ENCODE peak calls at places on chromosomes 16 and 17, in nine cellular contexts. G, I, T, U, X, O, H, Y and L are unnamed samples.

GRCh38 chr16:27310576-27311448 is 3.0 kb upstream of the IL4R start:
- DNase-seq in G (no peak), I (no peak), T (no peak), U (no peak), X (no peak), O (no peak), H (no peak), Y (no peak), L (no peak)

GRCh38 chr16:31094424-31095120 is at the start of gene VKORC1:
- DNase-seq in G (peak; percentile 94), I (peak; percentile 98), T (peak; percentile 96), U (peak; percentile 85), X (peak; percentile 89), O (peak; percentile 83), H (peak; percentile 90), Y (peak; percentile 98), L (peak; percentile 98)

GRCh38 chr16:24853830-24854229 is 8.1 kb downstream of the SLC5A11 start:
- DNase-seq in G (peak; percentile 27), I (peak; percentile 44), T (peak; percentile 51), U (no peak), X (no peak), O (no peak), H (no peak), Y (no peak), L (no peak)

GRCh38 chr16:83615981-83616380 is 191.8 kb upstream of the HSBP1 start:
- DNase-seq in G (no peak), I (no peak), T (no peak), U (no peak), X (no peak), O (no peak), H (no peak), Y (no peak), L (no peak)

GRCh38 chr16:10003486-10003885 is 178.7 kb downstream of the GRIN2A start:
- DNase-seq in G (no peak), I (peak; percentile 25), T (no peak), U (no peak), X (no peak), O (no peak), H (no peak), Y (no peak), L (no peak)

GRCh38 chr17:79047923-79048825 is 24.2 kb downstream of the C1QTNF1 start:
- DNase-seq in G (no peak), I (no peak), T (no peak), U (no peak), X (no peak), O (no peak), H (no peak), Y (no peak), L (no peak)

GRCh38 chr16:66236301-66236700 is 130.2 kb upstream of the CDH5 start:
- DNase-seq in G (no peak), I (no peak), T (no peak), U (no peak), X (no peak), O (no peak), H (no peak), Y (no peak), L (no peak)

GRCh38 chr17:18187226-18187625 is 3.6 kb downstream of the ALKBH5 start:
- DNase-seq in G (no peak), I (no peak), T (no peak), U (no peak), X (no peak), O (no peak), H (no peak), Y (no peak), L (no peak)

GRCh38 chr16:80807916-80808315 is 3.5 kb upstream of the CDYL2 start:
- DNase-seq in G (no peak), I (no peak), T (no peak), U (no peak), X (no peak), O (no peak), H (no peak), Y (no peak), L (no peak)

GRCh38 chr17:79841369-79842135 is 2.3 kb upstream of the CBX4 start:
- DNase-seq in G (no peak), I (peak; percentile 29), T (no peak), U (no peak), X (no peak), O (no peak), H (no peak), Y (no peak), L (no peak)

GRCh38 chr16:2712546-2712945 is 7.5 kb downstream of the PRSS27 start:
- DNase-seq in G (no peak), I (no peak), T (no peak), U (no peak), X (no peak), O (no peak), H (no peak), Y (no peak), L (no peak)

GRCh38 chr16:5336898-5337297 is 239.3 kb upstream of the EEF2KMT start:
- DNase-seq in G (no peak), I (peak; percentile 51), T (no peak), U (no peak), X (no peak), O (no peak), H (no peak), Y (no peak), L (no peak)

GRCh38 chr17:48241131-48241591 is 133.6 kb downstream of the SNX11 start:
- DNase-seq in G (peak; percentile 36), I (peak; percentile 70), T (peak; percentile 70), U (no peak), X (no peak), O (no peak), H (no peak), Y (peak; percentile 84), L (no peak)

GRCh38 chr16:30526137-30526822 is at the start of gene ZNF768:
- DNase-seq in G (peak; percentile 50), I (peak; percentile 71), T (peak; percentile 85), U (peak; percentile 67), X (no peak), O (peak; percentile 15), H (no peak), Y (no peak), L (no peak)

GRCh38 chr17:7974638-7975131 is 27.7 kb upstream of the GUCY2D start:
- DNase-seq in G (no peak), I (no peak), T (no peak), U (no peak), X (no peak), O (no peak), H (no peak), Y (no peak), L (no peak)

GRCh38 chr16:12511308-12511707 is 292.4 kb downstream of the CPPED1 start:
- DNase-seq in G (no peak), I (no peak), T (no peak), U (no peak), X (no peak), O (no peak), H (no peak), Y (no peak), L (no peak)

GRCh38 chr17:60079401-60079861 is 710 bp upstream of the HEATR6 start:
- DNase-seq in G (no peak), I (peak; percentile 19), T (peak; percentile 30), U (no peak), X (no peak), O (no peak), H (no peak), Y (peak; percentile 15), L (peak; percentile 64)

GRCh38 chr17:67244621-67245072 is 349 bp downstream of the HELZ start:
- DNase-seq in G (peak; percentile 19), I (peak; percentile 61), T (no peak), U (no peak), X (no peak), O (no peak), H (no peak), Y (no peak), L (no peak)

GRCh38 chr16:1057252-1057932 is 15.2 kb upstream of the SSTR5 start:
- DNase-seq in G (no peak), I (no peak), T (peak; percentile 82), U (peak; percentile 79), X (no peak), O (peak; percentile 67), H (no peak), Y (peak; percentile 72), L (no peak)

GRCh38 chr17:16415031-16415924 is at the start of gene TRPV2:
- DNase-seq in G (peak; percentile 37), I (peak; percentile 51), T (peak; percentile 55), U (no peak), X (no peak), O (peak; percentile 51), H (no peak), Y (peak; percentile 53), L (no peak)

GRCh38 chr16:70454221-70455034 is at the start of gene FCSK:
- DNase-seq in G (peak; percentile 71), I (peak; percentile 92), T (peak; percentile 84), U (peak; percentile 84), X (no peak), O (peak; percentile 61), H (no peak), Y (peak; percentile 81), L (no peak)

GRCh38 chr17:56739376-56739775 is 94.3 kb downstream of the C17orf67 start:
- DNase-seq in G (no peak), I (no peak), T (no peak), U (no peak), X (no peak), O (no peak), H (no peak), Y (no peak), L (no peak)

GRCh38 chr17:63437287-63438091 is 8.6 kb downstream of the CYB561 start:
- DNase-seq in G (no peak), I (no peak), T (peak; percentile 53), U (no peak), X (no peak), O (no peak), H (no peak), Y (no peak), L (no peak)

GRCh38 chr16:84071151-84071550 is 28.6 kb upstream of the SLC38A8 start:
- DNase-seq in G (no peak), I (no peak), T (no peak), U (no peak), X (no peak), O (no peak), H (no peak), Y (no peak), L (no peak)

GRCh38 chr16:10126686-10127085 is 55.5 kb downstream of the GRIN2A start:
- DNase-seq in G (peak; percentile 24), I (no peak), T (no peak), U (no peak), X (no peak), O (no peak), H (peak; percentile 31), Y (no peak), L (no peak)

GRCh38 chr16:29894352-29894751 is 5.0 kb downstream of the SEZ6L2 start:
- DNase-seq in G (no peak), I (no peak), T (no peak), U (no peak), X (no peak), O (no peak), H (no peak), Y (no peak), L (no peak)

GRCh38 chr17:1720856-1721386 is 3.6 kb upstream of the WDR81 start:
- DNase-seq in G (peak; percentile 71), I (peak; percentile 78), T (no peak), U (peak; percentile 64), X (no peak), O (peak; percentile 68), H (no peak), Y (peak; percentile 57), L (no peak)

GRCh38 chr17:17057057-17057551 is 14.8 kb downstream of the MPRIP start:
- DNase-seq in G (peak; percentile 14), I (no peak), T (no peak), U (no peak), X (no peak), O (no peak), H (no peak), Y (no peak), L (no peak)

GRCh38 chr16:914453-914852 is 56.3 kb downstream of the LMF1 start:
- DNase-seq in G (no peak), I (peak; percentile 27), T (no peak), U (no peak), X (no peak), O (no peak), H (no peak), Y (no peak), L (no peak)

GRCh38 chr16:22300427-22301071 is 3.3 kb downstream of the POLR3E start:
- DNase-seq in G (no peak), I (peak; percentile 52), T (peak; percentile 87), U (peak; percentile 59), X (no peak), O (peak; percentile 38), H (no peak), Y (peak; percentile 82), L (peak; percentile 42)

GRCh38 chr16:67666538-67667433 is at the start of the genes C16orf86 and ENKD1:
- DNase-seq in G (peak; percentile 85), I (peak; percentile 95), T (peak; percentile 92), U (peak; percentile 87), X (peak; percentile 65), O (peak; percentile 79), H (peak; percentile 34), Y (peak; percentile 94), L (peak; percentile 44)